ENCODE peak calls at places on chromosome 14, in eight cellular contexts. F is activated CD8-positive, alpha-beta memory T cell treated with anti-CD3 and anti-CD28 coated beads, Interleukin-2, amount 50 U/mL, for 4 hours; O is IMR-90; M is effector memory CD4-positive, alpha-beta T cell; L is GM20000; E is putamen; Q is A549; H is T-helper 1 cell. Y is an unnamed sample.

GRCh38 chr14:29911815-29912214 is 15.8 kb downstream of the PRKD1 start:
- DNase-seq in F (no peak), O (no peak), M (no peak), L (no peak), E (no peak), Q (no peak), H (no peak), Y (no peak)

GRCh38 chr14:96410119-96410518 is 18.2 kb downstream of the AK7 start:
- DNase-seq in F (no peak), O (no peak), M (no peak), L (no peak), E (no peak), Q (no peak), H (no peak), Y (no peak)

GRCh38 chr14:91252901-91253794 is 8.6 kb upstream of the GPR68 start:
- DNase-seq in F (peak; percentile 60), O (no peak), M (peak; percentile 50), L (peak; percentile 78), E (no peak), Q (peak; percentile 28), H (no peak), Y (no peak)

GRCh38 chr14:75654127-75654732 is 6.4 kb downstream of the ERG28 start:
- DNase-seq in F (peak; percentile 83), O (peak; percentile 53), M (peak; percentile 68), L (peak; percentile 79), E (peak; percentile 69), Q (peak; percentile 86), H (peak; percentile 77), Y (no peak)

GRCh38 chr14:40445020-40445419 is 1012.8 kb upstream of the FBXO33 start:
- DNase-seq in F (no peak), O (no peak), M (no peak), L (no peak), E (no peak), Q (no peak), H (no peak), Y (no peak)

GRCh38 chr14:102708494-102708893 is 68.8 kb upstream of the TRAF3 start:
- DNase-seq in F (no peak), O (no peak), M (no peak), L (peak; percentile 55), E (no peak), Q (no peak), H (no peak), Y (no peak)

GRCh38 chr14:96748371-96748770 is 48.8 kb upstream of the VRK1 start:
- DNase-seq in F (no peak), O (no peak), M (no peak), L (no peak), E (no peak), Q (no peak), H (no peak), Y (no peak)

GRCh38 chr14:32074887-32075572 is 2.1 kb upstream of the ARHGAP5 start:
- DNase-seq in F (no peak), O (peak; percentile 1), M (no peak), L (no peak), E (no peak), Q (no peak), H (no peak), Y (no peak)

GRCh38 chr14:104664107-104664506 is 25.3 kb upstream of the INF2 start:
- DNase-seq in F (no peak), O (no peak), M (no peak), L (no peak), E (no peak), Q (no peak), H (no peak), Y (no peak)

GRCh38 chr14:96852823-96853422 is 55.7 kb downstream of the VRK1 start:
- DNase-seq in F (no peak), O (peak; percentile 72), M (no peak), L (peak; percentile 9), E (no peak), Q (peak; percentile 6), H (peak; percentile 1), Y (no peak)

GRCh38 chr14:92122351-92122677 is 545 bp downstream of the CPSF2 start:
- DNase-seq in F (no peak), O (peak; percentile 20), M (no peak), L (no peak), E (no peak), Q (peak; percentile 10), H (no peak), Y (no peak)

GRCh38 chr14:20630340-20631022 is 11.0 kb downstream of the OR6S1 start:
- DNase-seq in F (peak; percentile 21), O (peak; percentile 58), M (peak; percentile 21), L (peak; percentile 28), E (no peak), Q (peak; percentile 49), H (no peak), Y (no peak)

GRCh38 chr14:28294834-28295440 is 471.6 kb upstream of the FOXG1 start:
- DNase-seq in F (no peak), O (no peak), M (no peak), L (no peak), E (no peak), Q (no peak), H (no peak), Y (no peak)

GRCh38 chr14:104094709-104095425 is 9.4 kb downstream of the ASPG start:
- DNase-seq in F (peak; percentile 71), O (no peak), M (peak; percentile 58), L (peak; percentile 90), E (no peak), Q (peak; percentile 85), H (peak; percentile 74), Y (no peak)

GRCh38 chr14:103456167-103456835 is 66.3 kb downstream of the CKB start:
- DNase-seq in F (no peak), O (peak; percentile 52), M (no peak), L (no peak), E (no peak), Q (no peak), H (no peak), Y (no peak)

GRCh38 chr14:35879654-35880249 is 53.6 kb downstream of the BRMS1L start:
- DNase-seq in F (no peak), O (peak; percentile 20), M (no peak), L (peak; percentile 51), E (no peak), Q (peak; percentile 36), H (no peak), Y (no peak)

GRCh38 chr14:54703082-54703481 is 136.2 kb downstream of the SAMD4A start:
- DNase-seq in F (no peak), O (no peak), M (no peak), L (no peak), E (no peak), Q (no peak), H (no peak), Y (no peak)

GRCh38 chr14:92651106-92651792 is 97.2 kb downstream of the LGMN start:
- DNase-seq in F (peak; percentile 77), O (no peak), M (peak; percentile 66), L (peak; percentile 86), E (peak; percentile 27), Q (no peak), H (peak; percentile 66), Y (no peak)

GRCh38 chr14:55705651-55706340 is 125.8 kb downstream of the KTN1 start:
- DNase-seq in F (no peak), O (no peak), M (no peak), L (no peak), E (no peak), Q (no peak), H (no peak), Y (peak; percentile 50)

GRCh38 chr14:100610511-100611217 is 23.4 kb upstream of the BEGAIN start:
- DNase-seq in F (no peak), O (peak; percentile 36), M (no peak), L (no peak), E (no peak), Q (peak; percentile 52), H (no peak), Y (no peak)

GRCh38 chr14:70972107-70972976 is 65.1 kb downstream of the PCNX1 start:
- DNase-seq in F (peak; percentile 84), O (peak; percentile 88), M (peak; percentile 80), L (peak; percentile 56), E (peak; percentile 84), Q (peak; percentile 21), H (peak; percentile 85), Y (peak; percentile 27)